ENCODE peak calls at places on chromosome 21, in six cellular contexts. One of them, this sample, is unnamed.

GRCh38 chr21:39386899-39387298 is 38.0 kb upstream of the HMGN1 start:
- DNase-seq in HepG2: no peak
- DNase-seq in K562: no peak
- DNase-seq in A549: no peak
- DNase-seq in endothelial cell of umbilical vein: no peak
- DNase-seq in H1: no peak
- DNase-seq in this sample: no peak

GRCh38 chr21:28745131-28746055 is 247.3 kb downstream of the LTN1 start:
- DNase-seq in HepG2: peak
- DNase-seq in K562: peak
- DNase-seq in A549: peak
- DNase-seq in endothelial cell of umbilical vein: peak
- DNase-seq in H1: peak
- DNase-seq in this sample: peak

GRCh38 chr21:17775431-17776126 is 43.6 kb downstream of the C21orf91 start:
- DNase-seq in HepG2: peak
- DNase-seq in K562: no peak
- DNase-seq in A549: no peak
- DNase-seq in endothelial cell of umbilical vein: no peak
- DNase-seq in H1: no peak
- DNase-seq in this sample: no peak

GRCh38 chr21:21084179-21084578 is 86.0 kb downstream of the NCAM2 start:
- DNase-seq in HepG2: no peak
- DNase-seq in K562: no peak
- DNase-seq in A549: no peak
- DNase-seq in endothelial cell of umbilical vein: no peak
- DNase-seq in H1: no peak
- DNase-seq in this sample: no peak

GRCh38 chr21:28982637-28983036 is 10.0 kb downstream of the LTN1 start:
- DNase-seq in HepG2: no peak
- DNase-seq in K562: no peak
- DNase-seq in A549: no peak
- DNase-seq in endothelial cell of umbilical vein: no peak
- DNase-seq in H1: no peak
- DNase-seq in this sample: no peak

GRCh38 chr21:29481641-29482040 is 182.9 kb downstream of the BACH1 start:
- DNase-seq in HepG2: no peak
- DNase-seq in K562: no peak
- DNase-seq in A549: no peak
- DNase-seq in endothelial cell of umbilical vein: no peak
- DNase-seq in H1: no peak
- DNase-seq in this sample: no peak

GRCh38 chr21:40255665-40256064 is 388.4 kb downstream of the PCP4 start:
- DNase-seq in HepG2: no peak
- DNase-seq in K562: no peak
- DNase-seq in A549: no peak
- DNase-seq in endothelial cell of umbilical vein: no peak
- DNase-seq in H1: no peak
- DNase-seq in this sample: no peak

GRCh38 chr21:17554619-17555472 is 42.0 kb downstream of the CXADR start:
- DNase-seq in HepG2: peak
- DNase-seq in K562: no peak
- DNase-seq in A549: peak
- DNase-seq in endothelial cell of umbilical vein: peak
- DNase-seq in H1: no peak
- DNase-seq in this sample: no peak

GRCh38 chr21:39799178-39799577 is 54.2 kb downstream of the IGSF5 start:
- DNase-seq in HepG2: no peak
- DNase-seq in K562: no peak
- DNase-seq in A549: no peak
- DNase-seq in endothelial cell of umbilical vein: no peak
- DNase-seq in H1: no peak
- DNase-seq in this sample: no peak

GRCh38 chr21:39318091-39318959 is 4.9 kb upstream of the BRWD1 start:
- DNase-seq in HepG2: no peak
- DNase-seq in K562: no peak
- DNase-seq in A549: no peak
- DNase-seq in endothelial cell of umbilical vein: no peak
- DNase-seq in H1: no peak
- DNase-seq in this sample: no peak

GRCh38 chr21:32256226-32256625 is 22.6 kb downstream of the MIS18A start:
- DNase-seq in HepG2: no peak
- DNase-seq in K562: no peak
- DNase-seq in A549: no peak
- DNase-seq in endothelial cell of umbilical vein: no peak
- DNase-seq in H1: no peak
- DNase-seq in this sample: no peak

GRCh38 chr21:16291296-16291695 is 561.5 kb downstream of the USP25 start:
- DNase-seq in HepG2: no peak
- DNase-seq in K562: no peak
- DNase-seq in A549: no peak
- DNase-seq in endothelial cell of umbilical vein: no peak
- DNase-seq in H1: no peak
- DNase-seq in this sample: no peak

GRCh38 chr21:28827422-28827821 is 165.3 kb downstream of the LTN1 start:
- DNase-seq in HepG2: no peak
- DNase-seq in K562: no peak
- DNase-seq in A549: no peak
- DNase-seq in endothelial cell of umbilical vein: no peak
- DNase-seq in H1: no peak
- DNase-seq in this sample: no peak

GRCh38 chr21:38806153-38806941 is 618 bp downstream of the ETS2 start:
- DNase-seq in HepG2: no peak
- DNase-seq in K562: no peak
- DNase-seq in A549: no peak
- DNase-seq in endothelial cell of umbilical vein: no peak
- DNase-seq in H1: no peak
- DNase-seq in this sample: peak

GRCh38 chr21:15701845-15702244 is 27.9 kb upstream of the USP25 start:
- DNase-seq in HepG2: no peak
- DNase-seq in K562: no peak
- DNase-seq in A549: no peak
- DNase-seq in endothelial cell of umbilical vein: no peak
- DNase-seq in H1: no peak
- DNase-seq in this sample: no peak

GRCh38 chr21:32088471-32088870 is 190.4 kb downstream of the MIS18A start:
- DNase-seq in HepG2: no peak
- DNase-seq in K562: no peak
- DNase-seq in A549: no peak
- DNase-seq in endothelial cell of umbilical vein: no peak
- DNase-seq in H1: no peak
- DNase-seq in this sample: no peak

GRCh38 chr21:33111577-33111976 is 41.6 kb downstream of the OLIG1 start:
- DNase-seq in HepG2: no peak
- DNase-seq in K562: no peak
- DNase-seq in A549: no peak
- DNase-seq in endothelial cell of umbilical vein: no peak
- DNase-seq in H1: no peak
- DNase-seq in this sample: no peak

GRCh38 chr21:38909929-38910328 is 104.2 kb downstream of the ETS2 start:
- DNase-seq in HepG2: no peak
- DNase-seq in K562: no peak
- DNase-seq in A549: no peak
- DNase-seq in endothelial cell of umbilical vein: peak
- DNase-seq in H1: no peak
- DNase-seq in this sample: no peak

GRCh38 chr21:20997633-20998455 is at the start of gene NCAM2:
- DNase-seq in HepG2: peak
- DNase-seq in K562: peak
- DNase-seq in A549: peak
- DNase-seq in endothelial cell of umbilical vein: peak
- DNase-seq in H1: no peak
- DNase-seq in this sample: peak

GRCh38 chr21:43731891-43732711 is 13.2 kb downstream of the PDXK start:
- DNase-seq in HepG2: no peak
- DNase-seq in K562: no peak
- DNase-seq in A549: no peak
- DNase-seq in endothelial cell of umbilical vein: no peak
- DNase-seq in H1: no peak
- DNase-seq in this sample: no peak

GRCh38 chr21:43889055-43889454 is 24.0 kb downstream of the AGPAT3 start:
- DNase-seq in HepG2: no peak
- DNase-seq in K562: no peak
- DNase-seq in A549: no peak
- DNase-seq in endothelial cell of umbilical vein: no peak
- DNase-seq in H1: no peak
- DNase-seq in this sample: no peak

GRCh38 chr21:16534408-16535099 is 804.8 kb downstream of the USP25 start:
- DNase-seq in HepG2: no peak
- DNase-seq in K562: no peak
- DNase-seq in A549: peak
- DNase-seq in endothelial cell of umbilical vein: peak
- DNase-seq in H1: no peak
- DNase-seq in this sample: no peak

GRCh38 chr21:7917729-7918128 is 2603.7 kb upstream of the TPTE start:
- DNase-seq in HepG2: no peak
- DNase-seq in K562: no peak
- DNase-seq in A549: no peak
- DNase-seq in endothelial cell of umbilical vein: peak
- DNase-seq in H1: no peak
- DNase-seq in this sample: no peak

DNA sequence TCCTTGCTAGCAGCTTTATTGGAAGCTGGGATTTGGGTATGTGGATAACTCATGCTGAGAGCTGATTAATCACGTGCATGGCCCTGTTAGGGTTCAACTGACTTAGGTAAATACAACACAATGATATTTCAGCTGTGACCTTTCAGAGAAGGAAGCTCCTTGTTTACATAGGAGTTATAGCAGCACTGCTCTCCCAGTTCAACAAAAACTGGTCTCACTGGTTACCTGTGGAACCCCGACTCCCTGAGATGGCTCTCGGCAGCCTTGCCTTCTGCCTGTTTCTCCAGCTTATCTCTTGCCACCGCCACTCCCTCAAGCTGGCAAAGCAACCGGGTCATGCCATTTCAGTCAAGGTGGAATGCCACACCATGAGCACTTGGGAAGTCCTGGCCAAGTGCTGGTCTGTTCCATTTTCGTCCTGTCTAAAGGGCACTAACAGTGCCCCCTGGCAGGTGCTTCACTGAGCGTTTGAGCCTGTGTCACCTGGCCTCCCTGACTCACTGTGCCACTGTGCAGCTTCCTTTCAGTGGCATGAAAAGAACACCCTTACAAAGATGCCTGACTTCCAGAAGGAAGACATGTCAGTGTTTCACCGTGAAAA is 31.6 kb downstream of the DOP1B start:
- DNase-seq in HepG2: peak
- DNase-seq in K562: no peak
- DNase-seq in A549: peak
- DNase-seq in endothelial cell of umbilical vein: peak
- DNase-seq in H1: no peak
- DNase-seq in this sample: no peak
- TF ChIP-seq JUN in HepG2: no peak
- TF ChIP-seq JUN in K562: no peak
- TF ChIP-seq JUN in A549: no peak
- TF ChIP-seq JUN in endothelial cell of umbilical vein: no peak
- TF ChIP-seq JUN in H1: no peak
- TF ChIP-seq JUN in this sample: no peak

DNA sequence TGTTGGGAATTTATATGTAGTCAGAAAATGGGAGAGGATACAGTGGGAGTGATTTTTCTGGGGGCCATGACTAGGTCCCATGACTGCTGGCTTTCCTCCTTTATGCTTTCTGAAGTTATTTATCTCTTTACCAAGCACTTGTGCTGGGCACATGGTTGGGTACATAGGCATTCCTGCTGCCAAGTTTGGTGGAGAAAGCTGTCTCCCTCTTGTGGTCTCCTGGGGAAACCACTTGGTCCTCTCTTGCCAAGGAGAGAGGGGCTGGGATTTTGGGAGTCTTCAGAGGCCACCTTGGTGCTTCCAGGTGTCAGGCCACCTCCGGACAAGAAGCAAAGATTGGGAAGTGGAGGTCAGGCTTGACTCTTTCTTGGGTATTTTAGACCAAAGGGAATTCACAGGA is 120.2 kb upstream of the KCNE2 start:
- DNase-seq in HepG2: peak
- DNase-seq in K562: no peak
- DNase-seq in A549: peak
- DNase-seq in endothelial cell of umbilical vein: peak
- DNase-seq in H1: no peak
- DNase-seq in this sample: peak
- TF ChIP-seq JUN in HepG2: no peak
- TF ChIP-seq JUN in K562: no peak
- TF ChIP-seq JUN in A549: no peak
- TF ChIP-seq JUN in endothelial cell of umbilical vein: no peak
- TF ChIP-seq JUN in H1: no peak
- TF ChIP-seq JUN in this sample: no peak

GRCh38 chr21:41778974-41779600 is 12.2 kb upstream of the RIPK4 start:
- DNase-seq in HepG2: peak
- DNase-seq in K562: peak
- DNase-seq in A549: no peak
- DNase-seq in endothelial cell of umbilical vein: no peak
- DNase-seq in H1: no peak
- DNase-seq in this sample: peak
- TF ChIP-seq JUN in HepG2: no peak
- TF ChIP-seq JUN in K562: no peak
- TF ChIP-seq JUN in A549: no peak
- TF ChIP-seq JUN in endothelial cell of umbilical vein: no peak
- TF ChIP-seq JUN in H1: no peak
- TF ChIP-seq JUN in this sample: no peak

DNA sequence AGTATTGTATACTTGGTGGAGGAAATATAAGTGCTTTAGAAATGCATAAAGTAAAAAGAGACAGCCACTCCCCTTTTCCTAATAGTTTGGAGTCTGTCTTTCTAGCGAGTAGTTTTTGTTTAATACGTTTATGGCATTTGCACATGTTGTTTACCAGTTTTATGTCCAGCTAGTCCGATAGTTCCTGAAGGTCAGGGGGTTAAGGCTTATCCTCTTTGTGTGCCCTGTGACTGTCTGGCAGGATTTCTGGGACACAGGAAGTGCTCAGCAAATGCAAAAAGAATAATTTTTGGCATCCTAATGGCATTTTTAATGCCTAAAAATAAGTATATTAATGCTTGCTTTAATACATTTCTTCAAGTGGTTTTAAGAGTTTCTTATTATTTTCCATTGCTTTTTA is 58.4 kb downstream of the DYRK1A start:
- DNase-seq in HepG2: no peak
- DNase-seq in K562: no peak
- DNase-seq in A549: no peak
- DNase-seq in endothelial cell of umbilical vein: peak
- DNase-seq in H1: no peak
- DNase-seq in this sample: no peak
- TF ChIP-seq JUN in HepG2: no peak
- TF ChIP-seq JUN in K562: no peak
- TF ChIP-seq JUN in A549: no peak
- TF ChIP-seq JUN in endothelial cell of umbilical vein: no peak
- TF ChIP-seq JUN in H1: no peak
- TF ChIP-seq JUN in this sample: no peak

GRCh38 chr21:14358775-14359174 is 24.2 kb downstream of the HSPA13 start:
- DNase-seq in HepG2: no peak
- DNase-seq in K562: no peak
- DNase-seq in A549: no peak
- DNase-seq in endothelial cell of umbilical vein: peak
- DNase-seq in H1: no peak
- DNase-seq in this sample: no peak
- TF ChIP-seq JUN in HepG2: no peak
- TF ChIP-seq JUN in K562: no peak
- TF ChIP-seq JUN in A549: no peak
- TF ChIP-seq JUN in endothelial cell of umbilical vein: no peak
- TF ChIP-seq JUN in H1: no peak
- TF ChIP-seq JUN in this sample: no peak

This sample was measured in WTC11.